ENCODE peak calls at places on chromosomes 7 and 10, in four cellular contexts. One of them, this sample, is unnamed. For H3K4me1, the result is how much of the 10 kb centered on the place peaks cover.

GRCh38 chr10:72340510-72340895 is 14.2 kb downstream of the DNAJB12 start:
- DNase-seq in A549: peak
- DNase-seq in tibial nerve: peak
- DNase-seq in HepG2: no peak
- DNase-seq in this sample: no peak

GRCh38 chr10:110364531-110364937 is 59.8 kb upstream of the SMNDC1 start:
- DNase-seq in HepG2: no peak
- DNase-seq in A549: no peak
- DNase-seq in tibial nerve: no peak
- DNase-seq in this sample: no peak

GRCh38 chr7:2158331-2159175 is 74.2 kb downstream of the MAD1L1 start:
- DNase-seq in A549: no peak
- DNase-seq in tibial nerve: no peak
- DNase-seq in HepG2: no peak
- DNase-seq in this sample: no peak

GRCh38 chr7:112199672-112200071 is 6.5 kb downstream of the DOCK4 start:
- DNase-seq in tibial nerve: no peak
- DNase-seq in HepG2: no peak
- DNase-seq in A549: no peak
- DNase-seq in this sample: no peak

GRCh38 chr10:3935933-3936359 is 150.9 kb upstream of the KLF6 start:
- DNase-seq in tibial nerve: no peak
- DNase-seq in A549: no peak
- DNase-seq in HepG2: no peak
- DNase-seq in this sample: no peak

GRCh38 chr10:82908751-82909150 is 1033.8 kb downstream of the NRG3 start:
- DNase-seq in HepG2: no peak
- DNase-seq in tibial nerve: no peak
- DNase-seq in A549: no peak
- DNase-seq in this sample: no peak

GRCh38 chr10:13294784-13295183 is 5.1 kb downstream of the PHYH start:
- DNase-seq in tibial nerve: no peak
- DNase-seq in HepG2: no peak
- DNase-seq in A549: no peak
- DNase-seq in this sample: no peak

GRCh38 chr7:3300221-3300650 is 816 bp upstream of the SDK1 start:
- DNase-seq in A549: peak
- DNase-seq in tibial nerve: no peak
- DNase-seq in HepG2: peak
- DNase-seq in this sample: peak

GRCh38 chr7:69364814-69365587 is 233.3 kb upstream of the AUTS2 start:
- DNase-seq in HepG2: no peak
- DNase-seq in A549: no peak
- DNase-seq in tibial nerve: no peak
- DNase-seq in this sample: no peak

GRCh38 chr7:79055722-79056415 is 397.6 kb downstream of the MAGI2 start:
- DNase-seq in tibial nerve: no peak
- DNase-seq in HepG2: peak
- DNase-seq in A549: no peak
- DNase-seq in this sample: no peak

GRCh38 chr10:99682752-99683151 is 23.4 kb downstream of the ENTPD7 start:
- DNase-seq in tibial nerve: no peak
- DNase-seq in A549: peak
- DNase-seq in HepG2: no peak
- DNase-seq in this sample: no peak

GRCh38 chr7:64849250-64849923 is 53.7 kb upstream of the ZNF273 start:
- DNase-seq in tibial nerve: no peak
- DNase-seq in HepG2: no peak
- DNase-seq in A549: no peak
- DNase-seq in this sample: no peak
- TF ChIP-seq EP300 in tibial nerve: no peak
- TF ChIP-seq EP300 in HepG2: no peak
- TF ChIP-seq EP300 in A549: no peak
- TF ChIP-seq EP300 in this sample: no peak

GRCh38 chr7:7651479-7651878 is 10.9 kb downstream of the UMAD1 start:
- DNase-seq in A549: no peak
- DNase-seq in HepG2: no peak
- DNase-seq in tibial nerve: no peak
- DNase-seq in this sample: no peak
- H3K27ac ChIP-seq in A549: no peak
- H3K27ac ChIP-seq in HepG2: peak
- H3K27ac ChIP-seq in tibial nerve: no peak
- H3K27ac ChIP-seq in this sample: no peak

GRCh38 chr7:7183061-7183832 is 903 bp downstream of the C1GALT1 start:
- DNase-seq in HepG2: no peak
- DNase-seq in A549: peak
- DNase-seq in tibial nerve: no peak
- DNase-seq in this sample: no peak

GRCh38 chr7:7178906-7179305 is 3.4 kb upstream of the C1GALT1 start:
- DNase-seq in A549: peak
- DNase-seq in tibial nerve: no peak
- DNase-seq in HepG2: no peak
- DNase-seq in this sample: no peak

GRCh38 chr7:7182156-7183060 is at the start of gene C1GALT1:
- DNase-seq in A549: peak
- DNase-seq in HepG2: peak
- DNase-seq in tibial nerve: peak
- DNase-seq in this sample: peak

GRCh38 chr7:7181519-7182155 is 707 bp upstream of the C1GALT1 start:
- DNase-seq in A549: peak
- DNase-seq in HepG2: peak
- DNase-seq in tibial nerve: peak
- DNase-seq in this sample: no peak

DNA sequence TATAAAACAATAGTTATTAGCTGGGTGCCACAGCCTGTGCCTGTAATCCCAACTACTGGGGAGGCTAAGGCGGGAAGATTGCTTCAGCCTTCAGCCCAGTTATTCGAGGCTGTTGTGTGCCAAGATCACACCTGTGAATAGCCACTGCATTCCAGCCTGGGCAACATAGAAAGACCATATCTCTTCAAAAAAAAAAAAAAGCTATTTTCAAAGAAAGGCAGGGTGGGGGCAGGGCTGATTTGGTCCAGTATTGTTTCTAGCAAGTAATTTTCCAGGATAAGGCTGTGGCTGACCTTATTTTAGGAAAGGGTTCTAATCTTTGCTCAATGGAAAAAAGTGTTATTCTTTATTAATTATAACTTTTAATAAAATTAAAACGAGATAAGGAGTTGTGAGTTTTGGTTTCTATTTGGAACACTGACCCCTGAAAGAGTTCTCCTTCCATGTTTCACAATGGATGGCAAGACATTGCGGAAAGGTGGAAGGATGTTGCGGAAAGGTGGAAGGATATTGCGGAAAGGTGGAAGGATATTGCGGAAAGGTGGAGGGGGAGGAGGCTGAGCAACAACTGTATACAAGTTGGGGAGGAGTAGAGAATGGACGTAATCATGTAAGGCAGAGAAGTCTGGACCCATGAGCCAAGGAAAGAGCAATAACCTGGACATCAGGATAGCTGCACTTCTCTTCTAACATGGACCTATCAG is 1.5 kb upstream of the C1GALT1 start:
- DNase-seq in tibial nerve: no peak
- DNase-seq in A549: no peak
- DNase-seq in HepG2: peak
- DNase-seq in this sample: no peak
- H3K4me1 ChIP-seq in tibial nerve: under half
- H3K4me1 ChIP-seq in A549: half or more
- H3K4me1 ChIP-seq in HepG2: half or more
- H3K4me1 ChIP-seq in this sample: under half

GRCh38 chr10:86164912-86165311 is 201.7 kb downstream of the GRID1 start:
- DNase-seq in tibial nerve: no peak
- DNase-seq in A549: no peak
- DNase-seq in HepG2: no peak
- DNase-seq in this sample: no peak

GRCh38 chr10:86162036-86162435 is 204.6 kb downstream of the GRID1 start:
- DNase-seq in HepG2: no peak
- DNase-seq in tibial nerve: no peak
- DNase-seq in A549: no peak
- DNase-seq in this sample: no peak

GRCh38 chr10:86162696-86163400 is 203.7 kb downstream of the GRID1 start:
- DNase-seq in A549: no peak
- DNase-seq in HepG2: no peak
- DNase-seq in tibial nerve: no peak
- DNase-seq in this sample: no peak

GRCh38 chr10:86164216-86164774 is 202.3 kb downstream of the GRID1 start:
- DNase-seq in A549: no peak
- DNase-seq in HepG2: peak
- DNase-seq in tibial nerve: no peak
- DNase-seq in this sample: no peak

GRCh38 chr10:86163522-86164215 is 202.9 kb downstream of the GRID1 start:
- DNase-seq in HepG2: peak
- DNase-seq in tibial nerve: no peak
- DNase-seq in A549: no peak
- DNase-seq in this sample: no peak
- TF ChIP-seq EP300 in HepG2: no peak
- TF ChIP-seq EP300 in tibial nerve: no peak
- TF ChIP-seq EP300 in A549: no peak
- TF ChIP-seq EP300 in this sample: no peak

GRCh38 chr7:114843102-114843501 is 78.8 kb upstream of the MDFIC start:
- DNase-seq in A549: no peak
- DNase-seq in tibial nerve: no peak
- DNase-seq in HepG2: no peak
- DNase-seq in this sample: no peak
- H3K27ac ChIP-seq in A549: no peak
- H3K27ac ChIP-seq in tibial nerve: no peak
- H3K27ac ChIP-seq in HepG2: no peak
- H3K27ac ChIP-seq in this sample: no peak

GRCh38 chr10:114511875-114512274 is 107.6 kb upstream of the AFAP1L2 start:
- DNase-seq in A549: no peak
- DNase-seq in HepG2: no peak
- DNase-seq in tibial nerve: no peak
- DNase-seq in this sample: no peak
- H3K4me1 ChIP-seq in A549: under half
- H3K4me1 ChIP-seq in HepG2: half or more
- H3K4me1 ChIP-seq in tibial nerve: under half
- H3K4me1 ChIP-seq in this sample: half or more

This sample was measured in esophagus muscularis mucosa.